ENCODE peak calls at places on chromosomes 13 and 19, in seven cellular contexts. Z is heart right ventricle, X is cardiac muscle cell, R is tibial artery, N is tibial nerve, B is transverse colon, K is astrocyte. M is an unnamed sample.

GRCh38 chr19:38273499-38273898 is 9.1 kb downstream of the SPINT2 start:
- DNase-seq in Z (no peak), B (peak), X (no peak), K (no peak), R (no peak), N (no peak), M (no peak)

GRCh38 chr13:105587786-105588185 is 947.7 kb downstream of the EFNB2 start:
- DNase-seq in K (peak), B (no peak), N (no peak), X (no peak), Z (no peak), R (no peak), M (no peak)

GRCh38 chr19:14440049-14440448 is 6.9 kb downstream of the PKN1 start:
- DNase-seq in R (peak), Z (peak), N (peak), K (no peak), X (no peak), B (peak), M (no peak)

GRCh38 chr13:45695198-45695730 is 6.9 kb upstream of the CBY2 start:
- DNase-seq in X (peak), K (no peak), R (no peak), Z (no peak), B (no peak), N (no peak), M (no peak)

GRCh38 chr13:62305758-62306157 is 890.1 kb upstream of the PCDH20 start:
- DNase-seq in B (no peak), N (no peak), K (no peak), Z (no peak), X (no peak), R (no peak), M (no peak)

GRCh38 chr13:25352230-25352629 is 19.5 kb upstream of the ATP8A2 start:
- DNase-seq in X (peak), N (no peak), R (no peak), Z (no peak), K (no peak), B (no peak), M (no peak)

GRCh38 chr13:89923731-89924130 is 1423.8 kb upstream of the MIR17HG start:
- DNase-seq in K (peak), B (no peak), R (no peak), X (peak), Z (no peak), N (no peak), M (no peak)

GRCh38 chr19:2616741-2617392 is 85.6 kb downstream of the GNG7 start:
- DNase-seq in R (peak), N (no peak), B (peak), X (no peak), Z (no peak), K (no peak), M (no peak)

GRCh38 chr13:113475280-113475679 is 15.2 kb downstream of the DCUN1D2 start:
- DNase-seq in Z (no peak), X (no peak), R (no peak), B (no peak), N (no peak), K (no peak), M (no peak)

GRCh38 chr13:23788459-23788858 is 100.7 kb downstream of the MIPEP start:
- DNase-seq in B (no peak), X (no peak), N (no peak), R (no peak), K (no peak), Z (no peak), M (no peak)

GRCh38 chr19:2138061-2138728 is 13.2 kb downstream of the AP3D1 start:
- DNase-seq in Z (no peak), N (no peak), K (no peak), R (no peak), X (no peak), B (no peak), M (no peak)

GRCh38 chr19:58558066-58558622 is at the start of gene UBE2M:
- DNase-seq in X (no peak), R (peak), Z (peak), K (peak), B (peak), N (no peak), M (no peak)

GRCh38 chr13:29750178-29750530 is 100.3 kb downstream of the UBL3 start:
- DNase-seq in K (no peak), N (no peak), X (no peak), Z (no peak), R (no peak), B (no peak), M (no peak)

GRCh38 chr19:18137242-18137641 is 15.7 kb upstream of the PIK3R2 start:
- DNase-seq in X (no peak), B (no peak), K (no peak), N (no peak), R (no peak), Z (no peak), M (no peak)

GRCh38 chr19:49888478-49888901 is 8.2 kb downstream of the IL4I1 start:
- DNase-seq in B (no peak), X (no peak), N (no peak), R (no peak), Z (no peak), K (no peak), M (no peak)

GRCh38 chr13:111554539-111555267 is 234.3 kb downstream of the TEX29 start:
- DNase-seq in Z (no peak), R (no peak), K (no peak), B (no peak), N (no peak), X (no peak), M (no peak)

GRCh38 chr19:2416321-2417097 is 10.9 kb downstream of the TIMM13 start:
- DNase-seq in Z (no peak), B (no peak), K (no peak), N (no peak), R (no peak), X (no peak), M (no peak)

GRCh38 chr13:112331675-112332074 is 44.5 kb upstream of the SPACA7 start:
- DNase-seq in N (no peak), K (no peak), Z (no peak), X (no peak), R (no peak), B (no peak), M (no peak)

GRCh38 chr13:64453831-64454230 is 2776.3 kb downstream of the PCDH9 start:
- DNase-seq in X (peak), B (no peak), K (no peak), N (no peak), Z (no peak), R (no peak), M (no peak)

GRCh38 chr19:2309734-2310362 is 1.9 kb upstream of the LINGO3 start:
- DNase-seq in Z (no peak), N (no peak), K (peak), B (no peak), X (peak), R (no peak), M (peak)

GRCh38 chr13:101398191-101398590 is 18.1 kb downstream of the NALCN start:
- DNase-seq in B (no peak), K (peak), N (no peak), R (no peak), Z (no peak), X (no peak), M (no peak)

GRCh38 chr13:99819962-99820361 is 151.6 kb downstream of the ZIC5 start:
- DNase-seq in B (no peak), X (no peak), R (no peak), N (no peak), Z (no peak), K (no peak), M (no peak)

GRCh38 chr13:30429721-30430694 is 7.7 kb downstream of the UBE2L5 start:
- DNase-seq in Z (no peak), X (peak), B (no peak), N (no peak), R (no peak), K (peak), M (peak)

GRCh38 chr13:30431269-30431950 is 9.1 kb downstream of the UBE2L5 start:
- DNase-seq in R (no peak), K (peak), Z (no peak), B (no peak), X (no peak), N (no peak), M (no peak)

GRCh38 chr13:105370011-105370645 is 1165.3 kb downstream of the EFNB2 start:
- DNase-seq in Z (no peak), N (no peak), B (no peak), R (no peak), K (no peak), X (peak), M (no peak)

GRCh38 chr13:71677114-71677513 is 189.9 kb downstream of the DACH1 start:
- DNase-seq in N (no peak), X (no peak), R (no peak), Z (no peak), B (no peak), K (no peak), M (no peak)

GRCh38 chr19:35404879-35405622 is 34.2 kb downstream of the GPR42 start:
- DNase-seq in B (peak), N (no peak), X (peak), R (no peak), Z (no peak), K (peak), M (no peak)

GRCh38 chr19:29831041-29831548 is 19.3 kb downstream of the CCNE1 start:
- DNase-seq in Z (no peak), R (no peak), X (no peak), K (no peak), B (no peak), N (no peak), M (no peak)

GRCh38 chr13:107518292-107518691 is 697.0 kb downstream of the LIG4 start:
- DNase-seq in Z (no peak), B (no peak), K (peak), X (peak), R (no peak), N (no peak), M (no peak)

GRCh38 chr13:86002921-86003488 is 203.8 kb upstream of the SLITRK6 start:
- DNase-seq in N (no peak), B (no peak), X (no peak), Z (no peak), K (no peak), R (no peak), M (no peak)

GRCh38 chr13:21984156-21984555 is 313.3 kb downstream of the FGF9 start:
- DNase-seq in X (no peak), Z (no peak), R (no peak), B (no peak), N (no peak), K (no peak), M (no peak)

GRCh38 chr13:108086678-108087077 is 128.7 kb downstream of the LIG4 start:
- DNase-seq in Z (no peak), N (no peak), X (no peak), B (no peak), K (no peak), R (no peak), M (no peak)

GRCh38 chr19:40571831-40572495 is 4.7 kb upstream of the SHKBP1 start:
- DNase-seq in B (no peak), K (no peak), X (no peak), Z (no peak), N (no peak), R (no peak), M (no peak)

GRCh38 chr19:8571006-8571411 is 6.2 kb downstream of the MYO1F start:
- DNase-seq in N (no peak), X (peak), Z (no peak), R (peak), B (peak), K (peak), M (peak)

GRCh38 chr19:41449079-41449864 is 6.3 kb downstream of the ERICH4 start:
- DNase-seq in B (peak), Z (peak), K (peak), N (peak), X (peak), R (peak), M (peak)

GRCh38 chr13:110444226-110444653 is 117.3 kb downstream of the RAB20 start:
- DNase-seq in Z (no peak), K (peak), N (no peak), X (peak), B (no peak), R (no peak), M (no peak)

GRCh38 chr19:44628793-44629192 is 14.9 kb upstream of the PVR start:
- DNase-seq in R (no peak), Z (no peak), N (no peak), K (no peak), B (no peak), X (no peak), M (no peak)

GRCh38 chr13:54640719-54641118 is 1612.1 kb downstream of the OLFM4 start:
- DNase-seq in B (no peak), X (no peak), Z (no peak), K (no peak), N (no peak), R (no peak), M (no peak)

GRCh38 chr19:31223805-31224534 is 125.3 kb downstream of the TSHZ3 start:
- DNase-seq in B (no peak), Z (no peak), K (peak), X (peak), R (no peak), N (no peak), M (no peak)

DNA sequence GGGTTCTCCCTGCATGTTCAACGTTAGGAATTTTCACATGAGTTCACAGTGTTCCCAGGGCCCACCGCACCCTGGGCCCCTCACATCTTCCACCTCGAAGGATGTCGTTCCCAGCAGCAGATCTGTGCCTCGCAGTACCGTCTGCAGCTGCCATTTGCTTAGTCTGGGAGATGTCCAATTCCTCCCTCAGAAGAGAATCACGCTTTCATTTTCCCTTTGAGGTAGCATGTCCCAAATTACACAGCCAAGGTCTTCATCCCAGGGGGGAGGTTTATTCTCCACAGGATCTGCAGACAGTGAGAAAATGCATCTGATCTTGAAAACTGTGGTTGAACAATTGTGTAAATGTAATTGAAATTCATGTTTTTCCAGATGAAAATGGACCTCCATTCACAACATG is 150.2 kb downstream of the DCT start:
- DNase-seq in N (no peak), Z (no peak), K (peak), X (peak), R (no peak), B (no peak), M (no peak)
- H3K27ac ChIP-seq in N (peak), Z (peak), K (peak), X (no peak), R (peak), B (peak), M (no peak)

GRCh38 chr19:6766357-6767080 is 716 bp downstream of the SH2D3A start:
- DNase-seq in X (no peak), N (no peak), B (no peak), R (no peak), K (no peak), Z (no peak), M (no peak)
- H3K27ac ChIP-seq in X (no peak), N (no peak), B (peak), R (no peak), K (no peak), Z (no peak), M (no peak)

DNA sequence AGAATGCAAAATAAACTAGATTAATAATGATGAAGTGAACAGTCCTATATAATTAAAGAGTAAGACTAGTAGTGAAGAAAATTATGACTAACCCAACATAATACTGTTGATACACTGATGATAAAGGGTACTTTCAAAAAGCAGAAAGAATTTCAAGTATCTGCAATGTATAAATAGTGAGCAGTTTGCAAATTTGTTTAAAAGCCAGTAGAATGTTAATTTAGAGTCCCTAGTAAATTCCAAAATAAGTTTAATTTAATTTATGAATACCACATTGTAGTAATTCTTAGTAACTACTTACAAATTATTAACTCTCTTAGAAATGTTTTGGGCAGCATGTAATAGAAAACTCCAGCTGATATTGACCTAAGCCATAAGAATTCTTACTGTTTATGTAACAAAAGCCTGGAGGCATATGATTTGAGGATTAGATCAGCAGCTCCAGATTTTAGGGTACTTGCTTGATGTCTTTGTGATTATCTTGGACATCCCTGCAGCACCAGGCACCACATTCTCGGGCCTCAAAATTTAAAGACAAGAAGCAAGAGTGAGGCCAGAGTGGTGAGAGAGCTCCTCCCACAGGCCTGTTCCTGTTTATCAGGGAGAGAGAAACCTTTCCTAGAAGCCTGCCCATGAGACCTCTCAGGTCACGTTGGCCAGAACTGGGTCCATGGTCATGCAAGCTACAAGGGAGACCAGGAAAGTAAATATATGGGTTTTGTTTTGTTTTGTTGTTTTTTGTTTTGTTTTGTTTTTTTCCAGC is 67.6 kb upstream of the TDRD3 start:
- DNase-seq in B (peak), Z (no peak), X (peak), R (no peak), K (peak), N (no peak), M (no peak)
- H3K27ac ChIP-seq in B (no peak), Z (no peak), X (no peak), R (no peak), K (no peak), N (no peak), M (no peak)

GRCh38 chr19:47097396-47098217 is 16.0 kb downstream of the ZC3H4 start:
- DNase-seq in B (peak), N (no peak), Z (peak), X (no peak), R (peak), K (peak), M (peak)
- H3K27ac ChIP-seq in B (peak), N (peak), Z (peak), X (peak), R (peak), K (peak), M (peak)

GRCh38 chr13:42685762-42686560 is 95.4 kb upstream of the FAM216B start:
- DNase-seq in X (peak), B (no peak), R (no peak), N (no peak), Z (no peak), K (no peak), M (no peak)
- H3K27ac ChIP-seq in X (peak), B (no peak), R (no peak), N (no peak), Z (no peak), K (no peak), M (no peak)

DNA sequence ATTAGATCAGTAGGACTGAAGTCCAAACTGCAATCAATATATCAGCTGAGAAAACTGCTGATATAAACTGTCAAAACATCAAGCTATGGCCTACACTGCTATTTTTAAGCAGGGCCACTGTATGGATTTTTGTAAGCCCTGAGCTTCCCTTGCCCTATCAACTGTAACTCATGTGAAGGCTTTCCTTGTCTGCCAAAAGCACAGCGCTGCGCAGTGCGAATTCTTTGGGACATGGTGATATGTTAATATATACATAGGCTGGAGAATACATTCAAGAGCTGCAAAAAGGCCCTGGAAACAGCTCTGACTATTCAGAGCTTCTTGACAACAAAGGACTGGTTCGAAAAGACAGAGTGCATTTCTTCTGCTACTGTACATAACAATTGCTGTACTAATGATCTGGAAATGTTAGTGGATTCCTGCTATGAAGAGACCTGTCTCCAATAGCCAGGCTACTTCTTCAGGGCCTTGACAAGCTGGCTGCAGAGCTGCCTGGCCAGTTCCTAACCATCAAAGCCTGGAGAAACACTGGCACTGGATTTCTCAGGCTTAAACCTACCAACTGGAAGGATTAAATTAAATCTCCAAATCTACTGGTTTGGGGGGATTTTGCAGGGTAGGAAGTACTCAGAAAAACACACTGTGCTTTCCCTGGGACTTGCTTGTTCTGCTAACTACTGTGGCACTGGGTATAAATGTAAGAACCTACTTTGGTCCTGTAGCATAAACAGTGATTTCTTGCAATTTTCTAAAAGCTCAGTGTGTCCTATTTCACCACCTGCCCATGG is 246.9 kb downstream of the DNAJC15 start:
- DNase-seq in X (peak), K (peak), R (no peak), N (no peak), B (no peak), Z (no peak), M (no peak)
- H3K27ac ChIP-seq in X (peak), K (no peak), R (no peak), N (no peak), B (peak), Z (peak), M (no peak)

GRCh38 chr13:63351533-63351932 is 1935.9 kb upstream of the PCDH20 start:
- DNase-seq in Z (no peak), B (no peak), K (no peak), N (no peak), X (no peak), R (no peak), M (no peak)
- H3K27ac ChIP-seq in Z (no peak), B (no peak), K (no peak), N (no peak), X (no peak), R (no peak), M (no peak)

GRCh38 chr13:38824342-38824741 is 137.5 kb downstream of the FREM2 start:
- DNase-seq in X (no peak), N (no peak), K (no peak), Z (no peak), B (no peak), R (no peak), M (no peak)

GRCh38 chr13:38821753-38822551 is 135.1 kb downstream of the FREM2 start:
- DNase-seq in X (no peak), B (no peak), R (no peak), N (no peak), K (peak), Z (no peak), M (peak)

GRCh38 chr13:38814331-38814730 is 127.5 kb downstream of the FREM2 start:
- DNase-seq in Z (no peak), K (no peak), R (no peak), N (no peak), X (no peak), B (peak), M (no peak)

GRCh38 chr13:38819596-38819995 is 132.7 kb downstream of the FREM2 start:
- DNase-seq in N (no peak), B (no peak), Z (no peak), R (no peak), K (no peak), X (no peak), M (no peak)

DNA sequence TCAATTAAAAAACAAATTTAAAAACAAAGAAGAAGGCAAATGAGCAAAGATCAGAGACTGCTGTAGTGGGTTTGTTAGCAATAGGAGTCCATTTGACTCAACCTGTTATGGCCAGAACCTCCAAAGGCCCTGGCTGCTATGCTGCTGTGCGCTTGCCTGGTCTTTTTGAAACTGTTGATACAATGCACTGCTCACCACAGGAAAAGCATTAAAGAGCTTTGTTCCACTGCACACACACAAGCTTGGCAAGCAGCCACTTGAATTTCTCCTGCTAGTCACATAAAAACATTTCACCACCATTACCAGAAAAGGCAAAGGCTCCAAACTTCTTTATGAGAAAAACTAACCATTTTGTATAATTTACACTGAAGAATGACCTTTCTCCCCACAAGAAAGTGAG is 132.2 kb downstream of the FREM2 start:
- DNase-seq in N (no peak), X (peak), B (no peak), Z (no peak), R (no peak), K (peak), M (no peak)
- H3K27ac ChIP-seq in N (peak), X (no peak), B (peak), Z (no peak), R (no peak), K (no peak), M (peak)

GRCh38 chr13:74063533-74064100 is 70.6 kb downstream of the KLF12 start:
- DNase-seq in B (no peak), R (no peak), Z (no peak), K (no peak), N (no peak), X (no peak), M (no peak)
- H3K27ac ChIP-seq in B (peak), R (peak), Z (peak), K (peak), N (peak), X (peak), M (no peak)